ENCODE peak calls at places on chromosomes 16 and 17, in seven cellular contexts. S, C, D, Q, N, P and Z are unnamed samples. For H3K4me1, the result is how much of the 10 kb centered on the place peaks cover.

GRCh38 chr16:61296305-61296704 is 739.9 kb downstream of the CDH8 start:
- DNase-seq in Q (no peak), S (no peak), D (no peak), N (no peak), C (no peak), P (no peak), Z (no peak)

GRCh38 chr17:39591958-39592954 is 15.5 kb downstream of the NEUROD2 start:
- DNase-seq in D (peak), C (peak), N (no peak), P (peak), Q (peak), S (no peak), Z (peak)

GRCh38 chr17:81514735-81515529 is 2.3 kb upstream of the ACTG1 start:
- DNase-seq in N (peak), P (peak), C (peak), S (peak), D (peak), Q (peak), Z (peak)

GRCh38 chr16:2531371-2531695 is at the start of gene CEMP1:
- DNase-seq in D (no peak), S (no peak), N (no peak), C (no peak), P (no peak), Q (no peak), Z (no peak)

GRCh38 chr16:85718682-85719081 is 29.9 kb upstream of the GINS2 start:
- DNase-seq in D (peak), Q (peak), C (peak), S (no peak), N (no peak), P (peak), Z (peak)

GRCh38 chr17:28675980-28676379 is 14.0 kb downstream of the SUPT6H start:
- DNase-seq in D (no peak), C (peak), P (no peak), N (no peak), Q (peak), S (no peak), Z (peak)

GRCh38 chr17:38397227-38397626 is 31.0 kb upstream of the ARHGAP23 start:
- DNase-seq in C (no peak), N (no peak), D (no peak), S (no peak), Q (no peak), P (no peak), Z (no peak)

GRCh38 chr17:28552201-28552999 is at the start of gene UNC119:
- DNase-seq in D (peak), C (peak), S (peak), N (peak), Q (peak), P (peak), Z (peak)

GRCh38 chr17:81073967-81074366 is 39.0 kb downstream of the BAIAP2 start:
- DNase-seq in P (no peak), C (no peak), N (no peak), Q (no peak), S (no peak), D (no peak), Z (no peak)

GRCh38 chr17:78484300-78485159 is 92.7 kb downstream of the DNAH17 start:
- DNase-seq in N (no peak), C (no peak), P (peak), Q (peak), D (peak), S (peak), Z (peak)

GRCh38 chr17:42809250-42809649 is 10.6 kb downstream of the CNTD1 start:
- DNase-seq in P (no peak), C (no peak), N (peak), S (no peak), D (no peak), Q (peak), Z (no peak)

GRCh38 chr17:53794875-53795274 is 27.9 kb upstream of the KIF2B start:
- DNase-seq in N (no peak), P (no peak), C (no peak), S (no peak), D (no peak), Q (no peak), Z (no peak)

GRCh38 chr17:40559016-40559853 is 6.0 kb downstream of the CCR7 start:
- DNase-seq in Q (no peak), D (no peak), N (peak), P (peak), S (no peak), C (no peak), Z (no peak)

GRCh38 chr17:65683428-65683827 is 122.0 kb upstream of the AXIN2 start:
- DNase-seq in S (no peak), N (no peak), C (no peak), D (no peak), P (no peak), Q (no peak), Z (no peak)

GRCh38 chr16:1857433-1858097 is 14.4 kb downstream of the MEIOB start:
- DNase-seq in D (no peak), C (no peak), N (no peak), Q (no peak), S (no peak), P (no peak), Z (no peak)

GRCh38 chr17:42422412-42422957 is 571 bp downstream of the CAVIN1 start:
- DNase-seq in S (no peak), D (peak), P (peak), N (no peak), C (peak), Q (peak), Z (no peak)

GRCh38 chr17:21689604-21690003 is 2.7 kb upstream of the KCNJ18 start:
- DNase-seq in S (no peak), Q (peak), N (peak), P (no peak), C (no peak), D (no peak), Z (no peak)

GRCh38 chr16:88856122-88856827 is 472 bp downstream of the GALNS start:
- DNase-seq in N (peak), D (peak), Q (no peak), C (no peak), P (no peak), S (peak), Z (peak)

GRCh38 chr16:29926675-29927522 is 873 bp upstream of the KCTD13 start:
- DNase-seq in N (peak), Q (peak), D (no peak), S (no peak), P (no peak), C (no peak), Z (peak)

GRCh38 chr17:30091166-30091670 is 25.4 kb upstream of the NSRP1 start:
- DNase-seq in Q (no peak), N (no peak), D (no peak), P (no peak), C (no peak), S (no peak), Z (no peak)

GRCh38 chr17:8288336-8289102 is at the start of gene RANGRF:
- DNase-seq in D (peak), P (peak), Q (peak), C (peak), S (peak), N (peak), Z (peak)

GRCh38 chr17:54967621-54968258 is 714 bp downstream of the COX11 start:
- DNase-seq in N (no peak), S (no peak), Q (peak), D (peak), P (no peak), C (peak), Z (peak)

GRCh38 chr16:58028541-58029070 is 3.1 kb downstream of the MMP15 start:
- DNase-seq in P (no peak), S (no peak), Q (no peak), D (no peak), C (no peak), N (no peak), Z (no peak)

GRCh38 chr16:84138824-84139627 is 6.0 kb downstream of the HSDL1 start:
- DNase-seq in N (no peak), C (peak), Q (no peak), P (peak), S (no peak), D (peak), Z (no peak)

GRCh38 chr17:43456661-43457361 is 27.0 kb upstream of the DHX8 start:
- DNase-seq in D (no peak), C (no peak), S (no peak), N (no peak), P (no peak), Q (no peak), Z (peak)

GRCh38 chr17:49843774-49844350 is 4.0 kb downstream of the TAC4 start:
- DNase-seq in P (no peak), N (no peak), Q (peak), C (no peak), D (no peak), S (peak), Z (no peak)

GRCh38 chr17:42380935-42381334 is 7.3 kb downstream of the STAT3 start:
- DNase-seq in S (no peak), N (no peak), D (no peak), Q (no peak), P (no peak), C (no peak), Z (no peak)

GRCh38 chr17:19301973-19302372 is 60.5 kb downstream of the B9D1 start:
- DNase-seq in S (no peak), C (no peak), D (no peak), N (no peak), P (no peak), Q (no peak), Z (no peak)

GRCh38 chr16:69329369-69330285 is 761 bp downstream of the PDF start:
- DNase-seq in D (no peak), C (peak), N (peak), P (no peak), S (peak), Q (no peak), Z (peak)

GRCh38 chr16:77951788-77952187 is 70.6 kb upstream of the CLEC3A start:
- DNase-seq in P (no peak), C (peak), D (peak), S (no peak), N (no peak), Q (peak), Z (no peak)

GRCh38 chr17:42109086-42109485 is 3.4 kb downstream of the DHX58 start:
- DNase-seq in C (no peak), D (no peak), P (no peak), Q (no peak), S (no peak), N (no peak), Z (no peak)

GRCh38 chr17:57404073-57404472 is 147.8 kb downstream of the MSI2 start:
- DNase-seq in D (no peak), N (no peak), P (no peak), C (no peak), S (no peak), Q (peak), Z (no peak)
- H3K4me1 ChIP-seq in D (half or more), N (under half), P (under half), C (under half), S (under half), Q (under half), Z (under half)

GRCh38 chr17:48330877-48331276 is 99.1 kb downstream of the SKAP1 start:
- DNase-seq in S (no peak), Q (no peak), C (no peak), P (no peak), N (no peak), D (no peak), Z (no peak)

GRCh38 chr17:48328457-48328856 is 101.6 kb downstream of the SKAP1 start:
- DNase-seq in C (no peak), Q (peak), D (no peak), S (no peak), P (no peak), N (no peak), Z (no peak)

GRCh38 chr17:48333034-48333491 is 97.0 kb downstream of the SKAP1 start:
- DNase-seq in D (no peak), C (peak), N (no peak), Q (no peak), S (no peak), P (no peak), Z (no peak)

GRCh38 chr17:48326311-48326710 is 103.7 kb downstream of the SKAP1 start:
- DNase-seq in P (no peak), D (no peak), N (no peak), Q (no peak), S (no peak), C (no peak), Z (no peak)

DNA sequence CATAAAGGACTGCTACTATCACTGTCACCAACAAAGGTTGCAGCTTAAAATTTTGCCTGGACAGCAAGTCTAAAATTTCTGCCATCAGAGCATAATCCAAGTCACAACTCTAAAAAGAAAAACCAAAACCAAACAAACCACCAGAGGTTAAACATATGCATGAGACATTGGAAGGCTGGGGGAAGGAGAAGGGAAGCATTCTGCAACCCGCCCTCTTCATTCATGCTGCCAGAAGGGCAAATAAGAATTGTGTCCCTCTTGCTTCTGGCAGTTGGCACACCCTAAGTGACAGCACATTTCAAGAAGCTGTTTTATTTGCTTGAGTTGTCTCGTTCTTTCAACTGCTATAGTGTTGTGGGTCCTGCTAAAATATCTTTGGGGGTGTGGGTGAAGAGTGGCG is 99.6 kb downstream of the SKAP1 start:
- DNase-seq in C (no peak), N (no peak), D (no peak), Q (peak), P (no peak), S (no peak), Z (no peak)
- H3K4me3 ChIP-seq in C (no peak), N (no peak), D (no peak), Q (no peak), P (no peak), S (no peak), Z (no peak)

GRCh38 chr17:2059837-2060658 is 5.1 kb downstream of the HIC1 start:
- DNase-seq in S (no peak), Q (no peak), N (no peak), D (no peak), P (no peak), C (no peak), Z (no peak)
- H3K4me1 ChIP-seq in S (under half), Q (under half), N (half or more), D (under half), P (half or more), C (under half), Z (under half)

DNA sequence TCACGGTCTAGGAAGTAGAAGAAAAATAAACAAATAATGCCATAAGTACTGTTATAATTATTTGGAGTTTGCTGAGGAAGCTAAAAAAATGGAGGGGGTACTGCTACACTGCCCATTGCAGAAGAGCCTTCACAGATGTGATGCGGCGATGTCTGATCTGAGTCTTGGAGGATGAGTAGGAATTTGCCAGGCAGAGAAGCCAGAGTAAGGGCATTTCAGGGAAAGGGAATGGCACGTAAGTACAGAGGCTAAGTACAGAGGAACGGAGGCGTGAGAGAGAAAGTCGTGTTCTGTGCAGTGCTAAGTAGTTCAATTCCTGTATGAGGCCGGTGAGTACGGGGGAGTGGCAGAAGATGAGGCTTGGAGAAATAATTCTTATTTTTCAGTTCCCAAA is 741 bp upstream of the GRB2 start:
- DNase-seq in C (no peak), P (no peak), S (no peak), N (no peak), D (no peak), Q (no peak), Z (no peak)
- H3K4me3 ChIP-seq in C (peak), P (peak), S (peak), N (peak), D (peak), Q (peak), Z (peak)